ENCODE peak calls at places on chromosome 6, in five cellular contexts. V is endothelial cell; Y is HEK293T; H is nephron progenitor cell; F is activated effector memory CD4-positive, alpha-beta T cell treated with Interleukin-2 at 50 U/mL for 16 hours. O is an unnamed sample.
A peak's percentile ranks its signal among the peaks of the same experiment; 100 is the strongest.

GRCh38 chr6:23983691-23984090 is 142.3 kb upstream of the NRSN1 start:
- DNase-seq in F (no peak), Y (no peak), H (no peak), V (no peak), O (no peak)

GRCh38 chr6:33416386-33417126 is 1.4 kb downstream of the CUTA start:
- DNase-seq in V (no peak), F (no peak), Y (no peak), H (no peak), O (no peak)

GRCh38 chr6:167546611-167547327 is 221.9 kb downstream of the TTLL2 start:
- DNase-seq in V (no peak), F (no peak), H (no peak), Y (no peak), O (no peak)

GRCh38 chr6:126581316-126581715 is 241.4 kb downstream of the CENPW start:
- DNase-seq in Y (no peak), H (no peak), V (no peak), F (no peak), O (no peak)

GRCh38 chr6:49423817-49424216 is 39.2 kb downstream of the MMUT start:
- DNase-seq in V (no peak), Y (no peak), F (no peak), H (no peak), O (no peak)

GRCh38 chr6:25617997-25618396 is 34.0 kb upstream of the SCGN start:
- DNase-seq in Y (no peak), H (no peak), F (no peak), V (no peak), O (no peak)

GRCh38 chr6:56624046-56624727 is 18.5 kb downstream of the DST start:
- DNase-seq in V (no peak), H (no peak), Y (no peak), F (no peak), O (no peak)

GRCh38 chr6:116536216-116536621 is 9.3 kb downstream of the TRAPPC3L start:
- DNase-seq in V (peak; percentile 31), Y (peak; percentile 55), F (no peak), H (peak; percentile 15), O (no peak)

GRCh38 chr6:122735618-122736017 is 43.9 kb upstream of the FABP7 start:
- DNase-seq in Y (peak; percentile 18), F (no peak), H (no peak), V (no peak), O (no peak)

GRCh38 chr6:3742076-3742425 is 9.5 kb downstream of the PXDC1 start:
- DNase-seq in F (no peak), V (no peak), H (no peak), Y (no peak), O (no peak)

GRCh38 chr6:98824163-98824906 is 10.0 kb upstream of the POU3F2 start:
- DNase-seq in V (peak; percentile 40), Y (peak; percentile 53), F (no peak), H (peak; percentile 66), O (no peak)

GRCh38 chr6:134295953-134296553 is 21.9 kb downstream of the SGK1 start:
- DNase-seq in F (no peak), V (no peak), H (no peak), Y (no peak), O (no peak)

GRCh38 chr6:42911171-42912021 is 4.5 kb upstream of the PTCRA start:
- DNase-seq in H (peak; percentile 72), F (no peak), V (peak; percentile 55), Y (no peak), O (no peak)

GRCh38 chr6:81031429-81031828 is 721.1 kb downstream of the TENT5A start:
- DNase-seq in V (no peak), F (no peak), Y (no peak), H (no peak), O (no peak)

GRCh38 chr6:125205931-125206330 is 52.4 kb downstream of the TPD52L1 start:
- DNase-seq in Y (no peak), V (no peak), F (no peak), H (no peak), O (no peak)

GRCh38 chr6:156780117-156780641 is 3.0 kb downstream of the ARID1B start:
- DNase-seq in H (peak; percentile 27), F (peak; percentile 18), Y (peak; percentile 68), V (no peak), O (no peak)

GRCh38 chr6:19892250-19892649 is 55.1 kb downstream of the ID4 start:
- DNase-seq in F (no peak), V (no peak), Y (no peak), H (peak; percentile 4), O (no peak)

GRCh38 chr6:44267252-44267651 is 1.9 kb upstream of the NFKBIE start:
- DNase-seq in V (no peak), Y (no peak), F (no peak), H (no peak), O (no peak)

GRCh38 chr6:52760105-52760765 is 3.0 kb downstream of the GSTA2 start:
- DNase-seq in H (no peak), V (no peak), F (no peak), Y (no peak), O (no peak)

GRCh38 chr6:161074496-161075140 is 83.0 kb downstream of the MAP3K4 start:
- DNase-seq in V (no peak), Y (no peak), F (no peak), H (no peak), O (no peak)

GRCh38 chr6:147166360-147166944 is 37.8 kb upstream of the STXBP5 start:
- DNase-seq in V (peak; percentile 7), F (no peak), H (no peak), Y (peak; percentile 15), O (no peak)

GRCh38 chr6:129416337-129416990 is 293.5 kb downstream of the ARHGAP18 start:
- DNase-seq in F (no peak), V (no peak), H (no peak), Y (no peak), O (no peak)

GRCh38 chr6:42363906-42364859 is 87.5 kb downstream of the TRERF1 start:
- DNase-seq in F (no peak), H (no peak), V (no peak), Y (no peak), O (no peak)

GRCh38 chr6:47780510-47781356 is 1.1 kb upstream of the OPN5 start:
- DNase-seq in F (no peak), V (peak; percentile 22), H (peak; percentile 31), Y (peak; percentile 59), O (peak; percentile 32)

GRCh38 chr6:129417416-129418086 is 292.4 kb downstream of the ARHGAP18 start:
- DNase-seq in F (no peak), Y (no peak), H (no peak), V (no peak), O (no peak)

GRCh38 chr6:157774153-157775135 is 48.6 kb upstream of the SNX9 start:
- DNase-seq in F (no peak), H (peak; percentile 27), V (no peak), Y (peak; percentile 64), O (no peak)

GRCh38 chr6:16769131-16769985 is 8.1 kb upstream of the ATXN1 start:
- DNase-seq in H (no peak), V (no peak), Y (no peak), F (peak; percentile 53), O (no peak)

GRCh38 chr6:36701401-36701991 is 3.9 kb downstream of the RAB44 start:
- DNase-seq in F (no peak), Y (no peak), H (no peak), V (no peak), O (no peak)

GRCh38 chr6:20403766-20404640 is 2.3 kb downstream of the E2F3 start:
- DNase-seq in H (no peak), Y (peak; percentile 29), V (no peak), F (peak; percentile 64), O (no peak)

GRCh38 chr6:28336284-28337024 is 506 bp upstream of the ZSCAN31 start:
- DNase-seq in F (no peak), V (no peak), H (peak; percentile 23), Y (no peak), O (no peak)

O was measured in NT2/D1.